ENCODE peak calls at places on chromosomes 7 and 10, in six cellular contexts. One of them, this sample, is unnamed.

GRCh38 chr7:51029586-51030230 is 247.0 kb upstream of the GRB10 start:
- DNase-seq in H1: no peak
- DNase-seq in GM12878: no peak
- DNase-seq in GM12891: no peak
- DNase-seq in HepG2: no peak
- DNase-seq in K562: no peak
- DNase-seq in this sample: no peak

GRCh38 chr7:120805636-120806388 is 52.1 kb downstream of the TSPAN12 start:
- DNase-seq in H1: peak
- DNase-seq in GM12878: peak
- DNase-seq in GM12891: peak
- DNase-seq in HepG2: peak
- DNase-seq in K562: peak
- DNase-seq in this sample: no peak

GRCh38 chr10:104273899-104274575 is 5.1 kb downstream of the GSTO2 start:
- DNase-seq in H1: no peak
- DNase-seq in GM12878: no peak
- DNase-seq in GM12891: no peak
- DNase-seq in HepG2: no peak
- DNase-seq in K562: no peak
- DNase-seq in this sample: no peak

GRCh38 chr10:121662945-121663917 is 65.0 kb upstream of the FGFR2 start:
- DNase-seq in H1: peak
- DNase-seq in GM12878: no peak
- DNase-seq in GM12891: no peak
- DNase-seq in HepG2: no peak
- DNase-seq in K562: peak
- DNase-seq in this sample: no peak

GRCh38 chr7:48052748-48053147 is 17.4 kb downstream of the C7orf57 start:
- DNase-seq in H1: no peak
- DNase-seq in GM12878: no peak
- DNase-seq in GM12891: no peak
- DNase-seq in HepG2: no peak
- DNase-seq in K562: no peak
- DNase-seq in this sample: no peak

GRCh38 chr7:100897111-100897608 is 1.5 kb upstream of the ACHE start:
- DNase-seq in H1: peak
- DNase-seq in GM12878: no peak
- DNase-seq in GM12891: no peak
- DNase-seq in HepG2: no peak
- DNase-seq in K562: peak
- DNase-seq in this sample: no peak

GRCh38 chr7:75729851-75730274 is 8.9 kb downstream of the HIP1 start:
- DNase-seq in H1: no peak
- DNase-seq in GM12878: no peak
- DNase-seq in GM12891: no peak
- DNase-seq in HepG2: no peak
- DNase-seq in K562: no peak
- DNase-seq in this sample: no peak

GRCh38 chr10:71136036-71136690 is 76.2 kb upstream of the UNC5B start:
- DNase-seq in H1: no peak
- DNase-seq in GM12878: no peak
- DNase-seq in GM12891: no peak
- DNase-seq in HepG2: no peak
- DNase-seq in K562: no peak
- DNase-seq in this sample: no peak

GRCh38 chr7:107049480-107049879 is 5.0 kb downstream of the PRKAR2B start:
- DNase-seq in H1: no peak
- DNase-seq in GM12878: no peak
- DNase-seq in GM12891: no peak
- DNase-seq in HepG2: no peak
- DNase-seq in K562: no peak
- DNase-seq in this sample: no peak

GRCh38 chr10:132192991-132193670 is 6.4 kb downstream of the DPYSL4 start:
- DNase-seq in H1: no peak
- DNase-seq in GM12878: no peak
- DNase-seq in GM12891: no peak
- DNase-seq in HepG2: no peak
- DNase-seq in K562: no peak
- DNase-seq in this sample: no peak

GRCh38 chr7:39745320-39745719 is 121.9 kb downstream of the RALA start:
- DNase-seq in H1: no peak
- DNase-seq in GM12878: no peak
- DNase-seq in GM12891: no peak
- DNase-seq in HepG2: no peak
- DNase-seq in K562: no peak
- DNase-seq in this sample: no peak

GRCh38 chr7:113086928-113087277 is 276 bp upstream of the GPR85 start:
- DNase-seq in H1: no peak
- DNase-seq in GM12878: no peak
- DNase-seq in GM12891: no peak
- DNase-seq in HepG2: no peak
- DNase-seq in K562: no peak
- DNase-seq in this sample: no peak

GRCh38 chr7:47354831-47355541 is 226.9 kb downstream of the TNS3 start:
- DNase-seq in H1: no peak
- DNase-seq in GM12878: no peak
- DNase-seq in GM12891: no peak
- DNase-seq in HepG2: no peak
- DNase-seq in K562: peak
- DNase-seq in this sample: no peak

GRCh38 chr10:108060246-108060645 is 895.7 kb upstream of the SORCS1 start:
- DNase-seq in H1: no peak
- DNase-seq in GM12878: no peak
- DNase-seq in GM12891: no peak
- DNase-seq in HepG2: no peak
- DNase-seq in K562: no peak
- DNase-seq in this sample: no peak

GRCh38 chr10:69479737-69480412 is 28.6 kb downstream of the TSPAN15 start:
- DNase-seq in H1: no peak
- DNase-seq in GM12878: no peak
- DNase-seq in GM12891: no peak
- DNase-seq in HepG2: no peak
- DNase-seq in K562: no peak
- DNase-seq in this sample: no peak

GRCh38 chr7:13981070-13981469 is 8.4 kb downstream of the ETV1 start:
- DNase-seq in H1: no peak
- DNase-seq in GM12878: no peak
- DNase-seq in GM12891: no peak
- DNase-seq in HepG2: no peak
- DNase-seq in K562: peak
- DNase-seq in this sample: no peak

GRCh38 chr7:98027342-98028033 is 37.5 kb upstream of the OCM2 start:
- DNase-seq in H1: no peak
- DNase-seq in GM12878: no peak
- DNase-seq in GM12891: no peak
- DNase-seq in HepG2: peak
- DNase-seq in K562: no peak
- DNase-seq in this sample: no peak

GRCh38 chr7:46660402-46660801 is 739.3 kb upstream of the IGFBP3 start:
- DNase-seq in H1: no peak
- DNase-seq in GM12878: no peak
- DNase-seq in GM12891: no peak
- DNase-seq in HepG2: no peak
- DNase-seq in K562: no peak
- DNase-seq in this sample: no peak

GRCh38 chr7:45579386-45579785 is 5.2 kb downstream of the ADCY1 start:
- DNase-seq in H1: no peak
- DNase-seq in GM12878: no peak
- DNase-seq in GM12891: no peak
- DNase-seq in HepG2: no peak
- DNase-seq in K562: peak
- DNase-seq in this sample: no peak

GRCh38 chr10:95290446-95290800 is 380 bp downstream of the PDLIM1 start:
- DNase-seq in H1: no peak
- DNase-seq in GM12878: no peak
- DNase-seq in GM12891: no peak
- DNase-seq in HepG2: no peak
- DNase-seq in K562: no peak
- DNase-seq in this sample: no peak

GRCh38 chr7:22444181-22444966 is 55.6 kb downstream of the STEAP1B start:
- DNase-seq in H1: no peak
- DNase-seq in GM12878: no peak
- DNase-seq in GM12891: no peak
- DNase-seq in HepG2: peak
- DNase-seq in K562: no peak
- DNase-seq in this sample: no peak

GRCh38 chr10:49115796-49116508 is 630 bp upstream of the VSTM4 start:
- DNase-seq in H1: no peak
- DNase-seq in GM12878: no peak
- DNase-seq in GM12891: no peak
- DNase-seq in HepG2: no peak
- DNase-seq in K562: no peak
- DNase-seq in this sample: no peak

GRCh38 chr10:47405829-47406547 is 21.9 kb upstream of the ZNF488 start:
- DNase-seq in H1: no peak
- DNase-seq in GM12878: no peak
- DNase-seq in GM12891: no peak
- DNase-seq in HepG2: no peak
- DNase-seq in K562: no peak
- DNase-seq in this sample: no peak

GRCh38 chr10:113907166-113907565 is 52.7 kb downstream of the NHLRC2 start:
- DNase-seq in H1: no peak
- DNase-seq in GM12878: no peak
- DNase-seq in GM12891: no peak
- DNase-seq in HepG2: no peak
- DNase-seq in K562: no peak
- DNase-seq in this sample: no peak

GRCh38 chr7:17144313-17144712 is 154.1 kb upstream of the AHR start:
- DNase-seq in H1: no peak
- DNase-seq in GM12878: no peak
- DNase-seq in GM12891: no peak
- DNase-seq in HepG2: no peak
- DNase-seq in K562: no peak
- DNase-seq in this sample: no peak

DNA sequence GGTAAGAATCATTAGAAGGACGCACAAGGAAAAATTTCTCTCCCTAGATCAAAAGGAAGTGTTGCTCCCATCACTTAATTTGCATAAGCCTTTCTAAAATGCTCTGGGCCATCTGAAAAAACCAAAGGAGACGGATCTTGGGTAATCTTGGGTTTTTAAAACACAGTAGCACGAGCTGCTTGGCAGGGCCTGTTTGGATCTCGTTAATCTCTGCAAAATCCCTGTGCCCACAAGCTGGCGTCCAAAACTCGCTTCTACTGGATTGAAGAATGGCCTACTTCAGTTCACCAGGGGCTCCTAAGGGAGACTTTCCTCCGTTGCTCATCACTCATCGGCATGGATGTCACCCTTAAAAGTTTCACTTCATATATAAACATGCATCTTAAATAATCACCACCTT is 128.6 kb downstream of the RNF216 start:
- DNase-seq in H1: no peak
- DNase-seq in GM12878: no peak
- DNase-seq in GM12891: no peak
- DNase-seq in HepG2: no peak
- DNase-seq in K562: no peak
- DNase-seq in this sample: no peak
- TF ChIP-seq POLR2AphosphoS5 in H1: no peak
- TF ChIP-seq POLR2AphosphoS5 in GM12878: no peak
- TF ChIP-seq POLR2AphosphoS5 in GM12891: no peak
- TF ChIP-seq POLR2AphosphoS5 in HepG2: no peak
- TF ChIP-seq POLR2AphosphoS5 in K562: no peak
- TF ChIP-seq POLR2AphosphoS5 in this sample: no peak

GRCh38 chr7:154973381-154973780 is 29.5 kb downstream of the PAXIP1 start:
- DNase-seq in H1: no peak
- DNase-seq in GM12878: no peak
- DNase-seq in GM12891: no peak
- DNase-seq in HepG2: no peak
- DNase-seq in K562: no peak
- DNase-seq in this sample: no peak
- TF ChIP-seq POLR2A in H1: no peak
- TF ChIP-seq POLR2A in GM12878: no peak
- TF ChIP-seq POLR2A in GM12891: no peak
- TF ChIP-seq POLR2A in HepG2: no peak
- TF ChIP-seq POLR2A in K562: no peak
- TF ChIP-seq POLR2A in this sample: no peak

GRCh38 chr10:1202343-1202742 is 146.2 kb downstream of the WDR37 start:
- DNase-seq in H1: no peak
- DNase-seq in GM12878: no peak
- DNase-seq in GM12891: no peak
- DNase-seq in HepG2: no peak
- DNase-seq in K562: no peak
- DNase-seq in this sample: no peak

GRCh38 chr10:1201010-1201807 is 145.0 kb downstream of the WDR37 start:
- DNase-seq in H1: no peak
- DNase-seq in GM12878: no peak
- DNase-seq in GM12891: no peak
- DNase-seq in HepG2: no peak
- DNase-seq in K562: no peak
- DNase-seq in this sample: no peak

GRCh38 chr10:1199345-1199673 is 143.1 kb downstream of the WDR37 start:
- DNase-seq in H1: no peak
- DNase-seq in GM12878: no peak
- DNase-seq in GM12891: no peak
- DNase-seq in HepG2: no peak
- DNase-seq in K562: no peak
- DNase-seq in this sample: no peak

GRCh38 chr10:1198453-1199344 is 142.5 kb downstream of the WDR37 start:
- DNase-seq in H1: peak
- DNase-seq in GM12878: no peak
- DNase-seq in GM12891: no peak
- DNase-seq in HepG2: no peak
- DNase-seq in K562: no peak
- DNase-seq in this sample: no peak

DNA sequence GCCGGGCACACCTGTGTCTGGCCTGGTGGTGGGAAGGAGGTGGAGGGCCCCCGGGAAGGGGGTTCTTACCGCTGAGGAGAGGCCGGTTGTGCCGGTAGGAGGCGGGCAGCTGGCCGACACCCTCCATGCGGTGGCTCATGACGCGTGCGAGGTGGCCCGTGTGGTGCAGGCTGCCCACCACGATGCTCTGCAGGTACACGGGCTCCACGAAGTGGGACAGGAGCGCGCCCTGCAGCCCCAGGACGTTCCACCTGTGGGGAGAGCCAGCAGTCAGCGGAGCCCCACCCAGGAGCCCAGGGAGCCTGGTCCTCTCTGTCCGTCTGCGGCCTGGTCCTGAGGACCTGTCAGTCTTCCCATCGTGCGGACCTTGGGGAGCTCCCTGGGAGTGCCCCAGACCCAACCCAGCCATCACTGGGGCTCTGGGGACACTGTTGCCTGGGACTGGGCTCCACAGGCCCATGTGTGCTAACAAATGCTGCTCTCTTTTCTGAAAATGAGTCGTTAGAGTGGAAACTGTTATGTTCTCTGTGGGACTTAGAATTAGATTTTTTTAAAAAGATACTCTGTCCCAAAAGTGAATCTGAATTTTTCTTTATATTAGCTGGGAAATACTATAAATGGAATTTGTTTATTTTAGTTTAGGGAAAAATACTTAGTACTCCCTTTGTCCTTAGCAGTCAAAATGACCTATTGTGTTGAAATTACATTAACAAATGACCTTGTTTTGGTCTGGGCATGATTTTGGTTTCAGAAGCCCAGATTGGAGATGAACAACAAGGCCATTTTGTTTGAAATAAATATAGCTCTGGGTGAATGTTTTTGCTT is 143.9 kb downstream of the WDR37 start:
- DNase-seq in H1: peak
- DNase-seq in GM12878: no peak
- DNase-seq in GM12891: no peak
- DNase-seq in HepG2: no peak
- DNase-seq in K562: no peak
- DNase-seq in this sample: no peak
- TF ChIP-seq TAF1 in H1: no peak
- TF ChIP-seq TAF1 in GM12878: no peak
- TF ChIP-seq TAF1 in GM12891: no peak
- TF ChIP-seq TAF1 in HepG2: no peak
- TF ChIP-seq TAF1 in K562: no peak
- TF ChIP-seq TAF1 in this sample: no peak

GRCh38 chr7:25409897-25410635 is 181.8 kb upstream of the NPVF start:
- DNase-seq in H1: no peak
- DNase-seq in GM12878: no peak
- DNase-seq in GM12891: no peak
- DNase-seq in HepG2: no peak
- DNase-seq in K562: no peak
- DNase-seq in this sample: no peak
- TF ChIP-seq POLR2AphosphoS5 in H1: no peak
- TF ChIP-seq POLR2AphosphoS5 in GM12878: no peak
- TF ChIP-seq POLR2AphosphoS5 in GM12891: no peak
- TF ChIP-seq POLR2AphosphoS5 in HepG2: no peak
- TF ChIP-seq POLR2AphosphoS5 in K562: no peak
- TF ChIP-seq POLR2AphosphoS5 in this sample: no peak